ENCODE peak calls at places on chromosomes 3 and 15, in six cellular contexts. B is heart left ventricle, W is HepG2, S is sigmoid colon, N is HCT116, R is thyroid gland. J is an unnamed sample.

GRCh38 chr15:88454867-88455810 is 12.0 kb downstream of the MRPL46 start:
- DNase-seq in B (peak), R (peak), W (peak), S (peak), N (peak), J (peak)

GRCh38 chr15:61155741-61156700 is 73.1 kb downstream of the RORA start:
- DNase-seq in B (peak), S (peak), R (peak), N (no peak), W (no peak), J (peak)

GRCh38 chr3:51932471-51933370 is 9.0 kb downstream of the RRP9 start:
- DNase-seq in N (no peak), R (no peak), W (no peak), S (peak), B (no peak), J (no peak)

GRCh38 chr3:175741951-175742350 is 882.8 kb downstream of the NAALADL2 start:
- DNase-seq in S (no peak), N (no peak), R (no peak), W (no peak), B (no peak), J (no peak)

GRCh38 chr3:168693870-168694269 is 598.1 kb upstream of the GOLIM4 start:
- DNase-seq in N (no peak), S (no peak), R (no peak), B (no peak), W (no peak), J (no peak)

GRCh38 chr3:55963611-55964010 is 476.5 kb upstream of the WNT5A start:
- DNase-seq in S (no peak), B (no peak), W (no peak), N (no peak), R (no peak), J (no peak)

GRCh38 chr3:99757948-99758347 is 59.7 kb upstream of the CMSS1 start:
- DNase-seq in R (no peak), N (no peak), B (no peak), S (no peak), W (no peak), J (no peak)

GRCh38 chr3:55658297-55659022 is 171.4 kb upstream of the WNT5A start:
- DNase-seq in R (no peak), S (no peak), N (no peak), W (no peak), B (no peak), J (no peak)

GRCh38 chr3:125160911-125161371 is 51.6 kb downstream of the SLC12A8 start:
- DNase-seq in R (no peak), W (no peak), B (no peak), S (no peak), N (no peak), J (no peak)

GRCh38 chr3:156811092-156811862 is 14.9 kb upstream of the LEKR1 start:
- DNase-seq in R (no peak), W (no peak), S (no peak), B (no peak), N (no peak), J (no peak)

GRCh38 chr3:9916346-9916733 is 558 bp upstream of the IL17RC start:
- DNase-seq in B (no peak), N (no peak), R (no peak), W (no peak), S (peak), J (no peak)

GRCh38 chr3:194312743-194313281 is 38.3 kb downstream of the CPN2 start:
- DNase-seq in R (peak), N (no peak), B (no peak), S (peak), W (peak), J (peak)

GRCh38 chr15:68782589-68783161 is 38.0 kb downstream of the ANP32A start:
- DNase-seq in S (no peak), W (no peak), B (no peak), R (no peak), N (no peak), J (no peak)

GRCh38 chr3:21435871-21436270 is 315.1 kb downstream of the ZNF385D start:
- DNase-seq in W (no peak), N (no peak), R (no peak), B (no peak), S (no peak), J (peak)

GRCh38 chr3:186093271-186093900 is 15.5 kb downstream of the ETV5 start:
- DNase-seq in B (no peak), W (peak), R (no peak), N (no peak), S (no peak), J (no peak)

GRCh38 chr3:186088335-186088734 is 20.6 kb downstream of the ETV5 start:
- DNase-seq in S (no peak), N (no peak), B (no peak), W (no peak), R (no peak), J (no peak)

GRCh38 chr3:186094696-186095095 is 14.2 kb downstream of the ETV5 start:
- DNase-seq in S (no peak), R (no peak), W (no peak), N (no peak), B (no peak), J (no peak)

GRCh38 chr3:186092360-186093070 is 16.4 kb downstream of the ETV5 start:
- DNase-seq in R (no peak), S (no peak), W (no peak), N (no peak), B (no peak), J (no peak)

DNA sequence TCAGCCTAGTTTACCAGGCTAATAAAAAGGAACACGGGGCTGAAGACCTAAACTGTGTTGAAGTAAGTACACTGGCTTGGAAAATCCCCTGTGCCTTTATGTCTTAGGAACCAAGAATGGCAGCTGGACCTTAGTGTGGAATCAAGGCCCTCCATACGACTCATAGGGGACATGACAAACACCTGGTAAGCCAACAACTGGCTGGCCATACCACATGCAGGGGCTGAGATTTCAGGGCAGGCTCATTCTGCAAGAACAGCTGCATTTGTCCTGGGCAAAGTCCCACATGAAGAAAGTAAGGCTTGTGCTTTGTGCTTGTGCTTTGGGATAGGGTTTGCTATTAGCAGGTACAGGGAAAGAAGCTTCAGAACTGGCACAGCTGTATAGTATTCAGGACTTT is 18.0 kb downstream of the ETV5 start:
- DNase-seq in W (no peak), B (no peak), R (no peak), N (no peak), S (no peak), J (no peak)
- TF ChIP-seq POLR2A in W (no peak), B (no peak), R (no peak), N (no peak), S (no peak), J (no peak)

GRCh38 chr15:51367322-51367976 is 26.0 kb downstream of the GLDN start:
- DNase-seq in B (no peak), R (no peak), S (no peak), W (no peak), N (no peak), J (no peak)
- TF ChIP-seq CTCF in B (no peak), R (no peak), S (no peak), W (no peak), N (no peak), J (no peak)

DNA sequence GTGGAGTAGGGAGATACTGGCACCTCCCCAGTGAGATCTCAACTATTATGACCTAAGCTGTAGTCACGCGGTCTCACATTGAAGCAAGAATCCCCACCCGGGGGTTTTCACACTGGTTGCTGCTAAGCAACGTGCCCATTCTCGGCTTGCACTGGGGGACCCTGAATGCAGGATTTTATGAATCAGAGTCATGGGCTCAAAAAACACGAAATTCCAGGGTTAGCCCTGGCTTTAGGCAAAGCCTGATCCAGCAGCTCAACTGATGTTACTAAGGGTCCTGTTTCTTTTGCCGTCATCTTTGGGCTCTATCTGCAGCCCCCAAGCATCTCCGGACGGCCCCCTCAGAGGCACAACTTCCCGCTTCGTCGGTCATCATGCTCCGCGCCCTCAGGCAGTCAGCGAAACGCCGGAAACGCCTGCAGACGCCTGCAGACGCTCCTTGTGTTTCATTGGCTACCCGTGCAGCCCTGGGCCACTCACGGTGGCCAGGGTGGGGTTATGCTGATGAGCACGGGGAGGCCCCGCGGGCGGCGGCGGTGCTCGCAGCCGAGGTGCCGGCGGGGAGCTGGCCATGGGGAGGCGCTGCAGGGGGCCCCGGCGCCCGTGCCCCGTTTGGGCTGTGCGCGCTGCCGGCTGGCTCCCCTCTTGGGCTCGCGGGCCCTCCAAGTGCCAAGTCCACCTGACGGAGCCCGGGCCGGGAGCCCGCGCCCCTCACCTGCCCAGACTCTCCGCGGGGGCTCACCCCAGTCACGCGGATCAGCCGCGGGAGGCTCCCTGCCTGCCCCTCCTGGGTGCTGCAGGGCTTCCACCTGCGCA is 25.8 kb downstream of the EFCC1 start:
- DNase-seq in N (peak), W (peak), S (peak), B (peak), R (peak), J (peak)
- TF ChIP-seq POLR2A in N (peak), W (no peak), S (no peak), B (peak), R (peak), J (peak)

DNA sequence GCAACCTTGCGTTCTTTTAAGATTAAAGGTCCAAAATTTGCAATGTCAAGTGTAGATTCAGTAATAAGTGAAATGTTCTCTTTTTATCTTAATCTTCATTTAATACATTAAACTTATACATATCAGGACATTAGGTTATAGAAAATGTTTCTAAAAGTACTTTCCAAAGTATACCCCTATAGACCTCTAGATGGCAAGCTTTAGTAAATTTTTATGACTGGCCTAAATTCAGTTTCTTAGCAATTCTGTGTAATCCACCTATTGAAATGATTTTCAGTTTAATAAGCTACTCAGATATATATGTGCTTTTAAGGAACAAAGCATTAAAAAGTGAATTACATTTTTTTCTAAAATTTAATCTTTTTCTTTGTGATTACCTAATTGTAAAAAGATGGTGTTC is 342.2 kb downstream of the GBE1 start:
- DNase-seq in W (peak), S (no peak), B (no peak), R (no peak), N (no peak), J (no peak)
- TF ChIP-seq CTCF in W (peak), S (no peak), B (peak), R (peak), N (peak), J (peak)

DNA sequence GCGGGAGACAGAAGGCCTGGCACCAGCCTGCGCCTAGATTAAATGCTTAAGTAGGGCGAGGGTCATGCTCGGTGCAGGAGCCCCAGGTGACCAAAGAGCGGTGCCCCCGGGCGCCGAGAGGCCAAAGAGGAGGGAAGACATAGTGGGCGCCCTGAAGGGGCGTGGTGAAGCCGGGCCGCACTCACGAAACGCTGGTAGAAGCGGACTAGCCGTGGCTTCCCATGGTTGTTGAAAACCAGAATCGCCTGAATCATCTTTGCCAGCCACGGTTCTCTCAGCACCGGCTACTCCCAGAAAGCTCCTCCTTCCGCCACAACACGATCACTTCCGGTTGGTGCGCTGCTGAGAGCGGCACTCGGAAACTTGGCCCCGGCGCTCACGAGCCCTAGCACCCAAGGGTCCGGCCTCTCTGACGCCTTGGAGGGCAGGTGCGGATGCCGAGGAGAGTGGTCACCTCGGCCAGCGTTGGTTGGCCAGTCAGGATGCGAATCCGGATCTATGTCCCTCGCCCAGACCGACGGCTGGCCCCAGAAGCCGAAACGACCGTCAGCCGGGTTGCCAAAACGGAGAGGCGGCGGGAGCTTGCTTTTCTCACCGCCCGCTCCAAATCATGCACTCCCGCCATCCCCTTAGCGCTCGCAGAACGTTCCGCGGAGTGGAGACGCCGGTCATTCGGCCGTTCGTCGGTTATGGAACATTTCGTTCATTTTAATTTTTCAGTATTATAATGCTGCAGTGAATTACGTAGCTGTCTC is at the start of gene AP3S2:
- DNase-seq in S (peak), N (peak), R (peak), B (peak), W (peak), J (peak)
- TF ChIP-seq POLR2A in S (peak), N (no peak), R (peak), B (peak), W (peak), J (peak)

GRCh38 chr3:4493008-4493930 is at the start of gene ITPR1:
- DNase-seq in B (peak), S (peak), W (peak), R (peak), N (peak), J (peak)
- TF ChIP-seq CTCF in B (no peak), S (no peak), W (peak), R (no peak), N (no peak), J (no peak)

GRCh38 chr3:155193868-155194267 is 99.6 kb downstream of the STRIT1 start:
- DNase-seq in R (no peak), S (no peak), B (no peak), W (no peak), N (no peak), J (no peak)
- TF ChIP-seq POLR2A in R (no peak), S (no peak), B (no peak), W (no peak), N (no peak), J (no peak)

DNA sequence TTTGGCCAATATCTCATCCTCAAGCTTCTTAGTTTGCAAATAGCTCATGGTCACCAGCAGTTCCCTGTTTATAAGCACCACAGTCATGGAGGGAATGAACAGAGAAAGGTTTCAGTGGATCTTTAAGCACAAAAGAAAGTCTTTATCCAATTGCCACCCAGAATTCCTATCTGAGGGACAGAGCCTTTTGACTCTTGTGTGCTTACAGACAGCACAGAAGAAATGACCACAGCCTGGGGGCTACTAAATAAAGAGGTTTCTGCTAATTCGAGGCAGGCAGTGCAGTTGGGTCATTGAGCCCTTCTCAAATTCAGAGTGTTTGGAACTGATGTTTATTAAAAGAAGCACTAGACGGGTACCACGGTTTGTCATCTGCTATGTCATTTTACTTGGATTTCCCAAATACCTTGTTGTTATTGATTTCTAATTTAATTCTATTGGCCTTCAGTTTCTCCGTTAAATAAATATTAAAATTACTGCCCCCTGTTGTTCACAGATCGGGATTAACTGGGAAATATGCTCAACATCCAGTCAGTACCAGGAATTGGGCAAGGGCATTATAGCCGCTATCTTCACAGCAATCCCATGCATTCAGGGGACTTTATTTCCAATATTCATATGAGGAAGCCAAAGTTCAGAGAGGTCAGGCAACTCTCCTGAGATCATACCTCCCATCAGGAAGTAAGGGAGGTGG is 3.6 kb downstream of the PRICKLE2 start:
- DNase-seq in R (no peak), N (no peak), B (no peak), W (no peak), S (no peak), J (no peak)
- TF ChIP-seq CTCF in R (no peak), N (peak), B (no peak), W (no peak), S (no peak), J (no peak)

DNA sequence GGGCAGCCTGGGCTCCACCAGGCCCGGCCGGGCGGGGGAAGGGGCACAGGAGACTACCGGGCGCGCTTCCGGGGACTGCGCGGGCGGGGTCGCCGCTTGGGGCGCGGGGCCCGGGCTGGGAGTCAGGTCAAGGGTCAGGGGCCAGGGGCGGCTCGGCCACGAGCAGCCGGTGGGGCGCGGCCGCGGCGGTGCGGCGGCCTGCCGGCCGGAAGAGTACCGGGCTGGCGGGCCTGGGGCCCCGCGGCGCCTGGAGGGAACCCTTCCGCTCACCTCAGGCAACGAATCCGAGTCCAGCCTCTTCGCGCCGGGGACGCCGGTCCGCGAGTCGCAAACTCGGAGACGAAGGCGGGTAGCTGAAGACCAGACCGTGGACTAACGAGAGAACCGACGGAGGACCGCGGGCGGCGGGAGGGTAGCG is 217 bp downstream of the RHOA start:
- DNase-seq in W (peak), S (peak), N (no peak), B (peak), R (no peak), J (no peak)
- TF ChIP-seq POLR2A in W (no peak), S (no peak), N (no peak), B (no peak), R (no peak), J (no peak)

GRCh38 chr3:81643721-81644120 is 117.7 kb downstream of the GBE1 start:
- DNase-seq in N (peak), W (peak), R (no peak), B (no peak), S (no peak), J (peak)
- TF ChIP-seq CTCF in N (peak), W (peak), R (no peak), B (no peak), S (no peak), J (peak)